ENCODE peak calls at places on chromosomes 16 and 17, in seven cellular contexts. X, Q, G, A, M, C and V are unnamed samples.

GRCh38 chr16:48152226-48152625 is 3.6 kb downstream of the ABCC12 start:
- DNase-seq in G (no peak), X (no peak), M (no peak), Q (no peak), A (no peak), C (no peak), V (no peak)

GRCh38 chr16:79902351-79902750 is 301.8 kb upstream of the MAF start:
- DNase-seq in C (no peak), X (no peak), M (no peak), Q (no peak), A (no peak), G (no peak), V (no peak)

GRCh38 chr17:57881143-57881542 is 31.3 kb upstream of the MRPS23 start:
- DNase-seq in M (no peak), Q (no peak), G (no peak), C (no peak), X (no peak), A (no peak), V (no peak)

GRCh38 chr17:72270530-72270929 is 149.7 kb downstream of the SOX9 start:
- DNase-seq in G (no peak), Q (no peak), A (no peak), X (no peak), M (no peak), C (no peak), V (no peak)

GRCh38 chr16:14089283-14089823 is 18.2 kb downstream of the MRTFB start:
- DNase-seq in M (no peak), C (no peak), A (no peak), X (no peak), Q (no peak), G (no peak), V (no peak)

GRCh38 chr17:65684631-65685030 is 123.2 kb upstream of the AXIN2 start:
- DNase-seq in M (no peak), G (no peak), Q (no peak), C (no peak), A (no peak), X (no peak), V (no peak)

GRCh38 chr16:7602424-7602935 is 269.8 kb downstream of the RBFOX1 start:
- DNase-seq in Q (no peak), G (no peak), X (no peak), A (no peak), C (no peak), M (no peak), V (no peak)

GRCh38 chr17:78230996-78231931 is at the start of gene TMEM235:
- DNase-seq in M (no peak), A (no peak), G (no peak), Q (no peak), X (no peak), C (no peak), V (no peak)

GRCh38 chr16:71693168-71693567 is 31.3 kb downstream of the PHLPP2 start:
- DNase-seq in C (no peak), M (no peak), A (no peak), Q (no peak), G (no peak), X (no peak), V (no peak)

GRCh38 chr16:80694950-80695471 is 109.4 kb downstream of the CDYL2 start:
- DNase-seq in C (no peak), G (no peak), X (no peak), Q (no peak), A (no peak), M (no peak), V (no peak)

GRCh38 chr16:48559462-48560211 is 50.3 kb downstream of the N4BP1 start:
- DNase-seq in M (no peak), G (no peak), X (no peak), Q (no peak), A (no peak), C (no peak), V (no peak)

GRCh38 chr16:54456291-54456690 is 169.7 kb upstream of the IRX3 start:
- DNase-seq in X (no peak), M (no peak), A (no peak), C (no peak), Q (no peak), G (no peak), V (no peak)

GRCh38 chr16:4411684-4412083 is 4.7 kb downstream of the CORO7 start:
- DNase-seq in C (no peak), X (no peak), Q (no peak), A (no peak), G (no peak), M (no peak), V (no peak)

GRCh38 chr17:64036198-64036922 is 15.9 kb upstream of the ICAM2 start:
- DNase-seq in Q (no peak), G (no peak), M (no peak), C (no peak), A (no peak), X (no peak), V (no peak)

GRCh38 chr16:58421029-58421428 is 28.8 kb downstream of the GINS3 start:
- DNase-seq in A (no peak), C (no peak), X (no peak), M (no peak), Q (no peak), G (no peak), V (no peak)

GRCh38 chr17:74325743-74326379 is at the start of gene KIF19:
- DNase-seq in C (peak), A (peak), Q (no peak), X (peak), G (peak), M (peak), V (peak)

GRCh38 chr16:8961811-8962390 is 1.8 kb downstream of the USP7 start:
- DNase-seq in M (no peak), X (no peak), C (no peak), G (no peak), A (peak), Q (no peak), V (no peak)

GRCh38 chr16:86733526-86734254 is 155.3 kb downstream of the FOXL1 start:
- DNase-seq in Q (no peak), X (no peak), G (no peak), A (no peak), C (no peak), M (no peak), V (no peak)

GRCh38 chr17:2170023-2170422 is 115.1 kb downstream of the HIC1 start:
- DNase-seq in M (no peak), A (no peak), G (no peak), C (no peak), X (peak), Q (no peak), V (peak)

GRCh38 chr17:52024296-52024870 is 134.1 kb downstream of the CA10 start:
- DNase-seq in Q (no peak), G (no peak), C (no peak), A (no peak), X (no peak), M (no peak), V (no peak)

GRCh38 chr16:54750249-54750648 is 180.4 kb upstream of the IRX5 start:
- DNase-seq in X (no peak), Q (no peak), A (no peak), G (no peak), C (no peak), M (no peak), V (no peak)